ENCODE peak calls at places on chromosomes 1 and 21, in five cellular contexts. J is CD4-positive, alpha-beta memory T cell; H is uterus; K is endodermal cell; C is psoas muscle. X is an unnamed sample. For H3K27me3 and H3K4me1, the result is how much of the 10 kb centered on the place peaks cover.

GRCh38 chr1:187415065-187415464 is 586.3 kb downstream of the PLA2G4A start:
- DNase-seq in K (no peak), H (no peak), J (no peak), C (no peak), X (no peak)

GRCh38 chr21:40191616-40192015 is 324.4 kb downstream of the PCP4 start:
- DNase-seq in J (no peak), C (no peak), H (no peak), K (no peak), X (no peak)

GRCh38 chr1:172135923-172136610 is 284.4 kb upstream of the C1orf105 start:
- DNase-seq in C (no peak), H (no peak), K (no peak), J (no peak), X (no peak)

GRCh38 chr1:240244968-240245628 is 153.4 kb downstream of the FMN2 start:
- DNase-seq in K (no peak), H (no peak), C (no peak), J (no peak), X (no peak)

GRCh38 chr1:75133754-75134655 is at the start of gene LHX8:
- DNase-seq in J (no peak), K (peak), H (no peak), C (no peak), X (no peak)

GRCh38 chr1:109821831-109822745 is 58.4 kb upstream of the EPS8L3 start:
- DNase-seq in J (no peak), H (no peak), K (peak), C (peak), X (no peak)

GRCh38 chr21:34922487-34922886 is 126.6 kb downstream of the RUNX1 start:
- DNase-seq in C (no peak), K (peak), J (no peak), H (no peak), X (no peak)

GRCh38 chr21:26099610-26100219 is 70.9 kb downstream of the APP start:
- DNase-seq in K (no peak), C (no peak), H (no peak), J (no peak), X (no peak)

GRCh38 chr1:244231193-244231571 is 180.1 kb downstream of the ZBTB18 start:
- DNase-seq in K (peak), H (no peak), C (peak), J (no peak), X (no peak)

GRCh38 chr1:171645553-171646336 is 6.7 kb downstream of the MYOC start:
- DNase-seq in C (peak), K (no peak), H (peak), J (no peak), X (no peak)

GRCh38 chr1:233005703-233006102 is 55.3 kb downstream of the NTPCR start:
- DNase-seq in K (peak), C (no peak), J (no peak), H (no peak), X (no peak)

GRCh38 chr1:246703581-246703980 is 20.6 kb upstream of the SCCPDH start:
- DNase-seq in C (no peak), J (no peak), H (no peak), K (no peak), X (no peak)

GRCh38 chr1:185996211-185996610 is 262.0 kb downstream of the HMCN1 start:
- DNase-seq in H (no peak), J (no peak), K (no peak), C (peak), X (no peak)

GRCh38 chr1:25800538-25801377 is 765 bp downstream of the SELENON start:
- DNase-seq in K (peak), C (no peak), J (no peak), H (no peak), X (no peak)

GRCh38 chr1:221334082-221334481 is 407.8 kb downstream of the DUSP10 start:
- DNase-seq in C (no peak), J (no peak), H (no peak), K (no peak), X (no peak)

GRCh38 chr1:14969006-14969405 is 184.5 kb upstream of the TMEM51 start:
- DNase-seq in K (no peak), J (peak), H (no peak), C (no peak), X (no peak)

GRCh38 chr21:39029086-39029772 is 154.0 kb downstream of the PSMG1 start:
- DNase-seq in C (no peak), K (no peak), J (no peak), H (no peak), X (no peak)

GRCh38 chr1:113674591-113674990 is 84.7 kb downstream of the PHTF1 start:
- DNase-seq in C (no peak), H (no peak), K (no peak), J (no peak), X (no peak)

GRCh38 chr21:32826317-32827167 is 55.0 kb upstream of the PAXBP1 start:
- DNase-seq in C (no peak), K (peak), H (peak), J (peak), X (no peak)

GRCh38 chr21:33011462-33011861 is 14.3 kb upstream of the OLIG2 start:
- DNase-seq in H (no peak), C (no peak), J (no peak), K (no peak), X (no peak)

GRCh38 chr1:109617291-109617801 is 2.1 kb downstream of the GNAT2 start:
- DNase-seq in C (no peak), K (peak), J (no peak), H (no peak), X (no peak)

GRCh38 chr21:27803571-27803970 is 836.7 kb upstream of the ADAMTS5 start:
- DNase-seq in K (no peak), C (no peak), H (no peak), J (no peak), X (no peak)

GRCh38 chr1:111202366-111202706 is 1.9 kb upstream of the DENND2D start:
- DNase-seq in J (no peak), H (no peak), C (no peak), K (no peak), X (no peak)

GRCh38 chr21:45457161-45457831 is 52.3 kb downstream of the COL18A1 start:
- DNase-seq in C (peak), K (no peak), J (no peak), H (no peak), X (no peak)

GRCh38 chr21:36697473-36698159 is 1.3 kb upstream of the SIM2 start:
- DNase-seq in H (no peak), K (peak), C (no peak), J (no peak), X (no peak)

GRCh38 chr1:54047384-54048315 is 5.4 kb downstream of the TMEM59 start:
- DNase-seq in K (no peak), H (no peak), J (no peak), C (no peak), X (no peak)

GRCh38 chr1:118949317-118949716 is 38.8 kb downstream of the TBX15 start:
- DNase-seq in K (no peak), J (no peak), H (no peak), C (peak), X (no peak)

GRCh38 chr1:70468180-70468579 is 57.1 kb downstream of the CTH start:
- DNase-seq in C (no peak), H (no peak), K (no peak), J (no peak), X (no peak)

GRCh38 chr1:3910769-3911520 is 10.9 kb upstream of the C1orf174 start:
- DNase-seq in J (peak), K (peak), H (no peak), C (peak), X (peak)

GRCh38 chr1:7760245-7760644 is 10.9 kb upstream of the VAMP3 start:
- DNase-seq in C (no peak), K (no peak), J (no peak), H (no peak), X (no peak)

GRCh38 chr1:157291083-157291482 is 152.9 kb upstream of the ETV3 start:
- DNase-seq in C (no peak), J (no peak), K (no peak), H (no peak), X (no peak)

GRCh38 chr1:157288006-157288405 is 149.8 kb upstream of the ETV3 start:
- DNase-seq in H (no peak), C (no peak), K (peak), J (no peak), X (no peak)

GRCh38 chr1:157289001-157289400 is 150.8 kb upstream of the ETV3 start:
- DNase-seq in C (no peak), J (no peak), K (no peak), H (no peak), X (no peak)

GRCh38 chr1:157288511-157288910 is 150.3 kb upstream of the ETV3 start:
- DNase-seq in C (no peak), J (no peak), H (no peak), K (peak), X (no peak)

GRCh38 chr1:157289424-157290105 is 151.4 kb upstream of the ETV3 start:
- DNase-seq in C (no peak), H (no peak), J (no peak), K (peak), X (no peak)
- H3K27me3 ChIP-seq in C (under half), H (under half), J (under half), K (under half), X (under half)

DNA sequence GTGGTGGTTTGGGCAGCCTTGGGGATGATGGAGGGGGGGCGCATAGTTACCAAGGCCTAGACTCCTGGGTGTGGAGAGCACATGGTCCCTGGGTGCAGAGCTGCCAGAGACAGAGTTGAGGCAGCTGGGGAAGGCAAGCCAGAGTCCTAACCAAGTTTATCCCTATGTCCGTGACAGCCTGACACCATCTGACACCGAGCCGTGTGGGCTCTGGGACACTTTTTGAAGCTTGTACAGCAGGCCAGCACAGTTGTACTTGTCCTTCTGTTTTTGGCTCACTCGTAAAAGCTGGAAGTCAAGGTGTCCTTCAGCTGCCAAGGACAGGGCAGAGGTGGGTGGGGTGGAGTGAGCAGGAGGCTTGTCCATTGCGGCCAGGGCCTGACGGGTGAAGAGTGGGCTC is 28.5 kb downstream of the SLC26A9 start:
- DNase-seq in K (no peak), C (no peak), J (no peak), H (no peak), X (no peak)
- H3K4me3 ChIP-seq in K (no peak), C (no peak), J (no peak), H (no peak), X (no peak)

DNA sequence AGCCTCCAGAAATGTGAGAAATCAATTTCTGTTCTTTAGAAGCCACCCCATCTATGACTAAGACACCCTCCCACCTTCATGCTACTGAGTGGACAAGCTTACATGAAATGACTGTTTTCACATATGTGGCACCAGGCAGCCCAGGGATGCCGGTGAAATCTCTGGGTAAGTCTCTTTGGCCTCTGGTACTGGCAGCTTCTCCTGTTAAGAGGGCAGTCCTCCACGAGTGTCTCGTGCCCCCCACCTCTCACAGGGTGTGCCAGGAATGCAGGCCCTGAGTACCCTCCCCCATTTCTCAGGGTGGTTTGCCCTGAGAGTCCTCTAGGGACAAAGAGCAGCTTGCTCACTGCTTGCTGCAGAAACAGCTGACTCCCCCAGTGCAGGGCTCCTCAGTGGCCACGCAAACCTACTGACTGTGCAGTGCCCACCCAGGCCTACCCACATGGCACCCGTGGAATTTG is 3.2 kb upstream of the PRXL2B start:
- DNase-seq in J (no peak), K (no peak), H (no peak), C (no peak), X (no peak)
- H3K4me1 ChIP-seq in J (half or more), K (under half), H (under half), C (under half), X (under half)

DNA sequence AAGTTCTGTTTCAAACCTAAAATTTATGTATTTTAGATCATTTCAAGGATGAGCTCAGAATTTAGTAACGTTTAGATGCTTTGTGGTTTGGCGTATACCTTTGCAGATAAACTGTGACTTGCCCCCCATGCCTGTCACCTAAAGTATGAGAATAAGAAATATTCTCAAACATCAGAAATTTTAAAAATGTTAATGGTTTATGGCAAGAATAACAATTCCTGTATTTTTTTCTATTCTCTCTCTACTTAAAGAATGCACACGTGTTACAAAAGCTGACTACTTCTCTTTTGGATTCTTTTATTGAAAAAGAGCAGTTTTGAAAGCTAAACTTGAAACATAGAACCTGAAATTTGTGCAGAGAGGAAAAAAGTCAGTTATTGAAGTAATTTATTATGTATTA is 3.9 kb downstream of the NFIA start:
- DNase-seq in J (no peak), H (no peak), K (no peak), C (no peak), X (no peak)
- H3K27me3 ChIP-seq in J (under half), H (under half), K (under half), C (under half), X (under half)

GRCh38 chr21:41764558-41765392 is 2.1 kb downstream of the RIPK4 start:
- DNase-seq in K (peak), C (no peak), J (no peak), H (no peak), X (no peak)
- H3K4me3 ChIP-seq in K (peak), C (no peak), J (no peak), H (no peak), X (no peak)

GRCh38 chr1:205516362-205516761 is 11.9 kb downstream of the CDK18 start:
- DNase-seq in C (no peak), H (no peak), J (no peak), K (no peak), X (no peak)

GRCh38 chr1:205513774-205514173 is 9.3 kb downstream of the CDK18 start:
- DNase-seq in C (no peak), H (no peak), J (no peak), K (no peak), X (no peak)

GRCh38 chr1:205515781-205516253 is 11.3 kb downstream of the CDK18 start:
- DNase-seq in K (peak), C (no peak), H (peak), J (no peak), X (no peak)

GRCh38 chr1:205512059-205513045 is 7.9 kb downstream of the CDK18 start:
- DNase-seq in J (no peak), K (no peak), C (no peak), H (no peak), X (no peak)

GRCh38 chr1:205514211-205515142 is 10.0 kb downstream of the CDK18 start:
- DNase-seq in C (no peak), J (no peak), K (no peak), H (no peak), X (no peak)
- H3K4me1 ChIP-seq in C (under half), J (under half), K (under half), H (under half), X (under half)

GRCh38 chr1:156619582-156619955 is 354 bp downstream of the HAPLN2 start:
- DNase-seq in H (no peak), C (no peak), J (no peak), K (no peak), X (no peak)
- H3K27me3 ChIP-seq in H (under half), C (under half), J (under half), K (half or more), X (under half)

DNA sequence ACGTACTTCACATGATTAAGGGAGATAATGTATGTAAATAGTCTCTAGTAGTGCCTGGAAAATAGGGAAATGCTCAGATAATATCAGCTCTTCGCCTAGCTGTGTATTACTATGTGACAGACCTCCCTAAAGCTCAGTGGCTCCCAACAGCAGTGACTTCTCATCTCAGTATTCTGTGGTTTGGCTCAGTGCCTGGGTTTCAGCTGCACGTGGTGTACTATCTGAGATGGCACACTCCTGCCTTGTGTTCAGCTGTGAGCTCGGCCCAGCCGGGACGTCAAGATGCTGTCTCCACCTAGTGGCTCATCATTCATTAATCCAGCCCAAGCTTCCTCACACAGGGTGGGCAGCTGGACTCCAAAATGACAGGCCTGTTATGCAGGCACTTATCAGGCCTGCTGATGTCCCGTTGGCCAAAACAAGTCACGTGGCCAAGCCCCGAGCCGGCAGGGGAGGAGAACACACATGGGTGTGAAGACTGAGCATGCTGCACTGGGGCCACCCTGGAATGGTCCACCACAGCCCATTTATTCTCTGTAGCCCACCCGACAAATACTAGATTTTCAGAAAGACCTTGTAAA is 17.8 kb downstream of the SLFNL1 start:
- DNase-seq in C (peak), K (peak), H (peak), J (peak), X (peak)
- H3K4me3 ChIP-seq in C (no peak), K (no peak), H (no peak), J (no peak), X (no peak)

GRCh38 chr1:21854090-21854750 is 42.2 kb downstream of the LDLRAD2 start:
- DNase-seq in H (no peak), J (no peak), C (no peak), K (no peak), X (no peak)
- H3K4me1 ChIP-seq in H (under half), J (under half), C (under half), K (under half), X (under half)

GRCh38 chr1:156675271-156675708 is 1.9 kb downstream of the NES start:
- DNase-seq in K (peak), C (no peak), J (no peak), H (peak), X (no peak)
- H3K27me3 ChIP-seq in K (under half), C (under half), J (under half), H (under half), X (under half)